ENCODE peak calls at places on chromosomes 4 and X, in ten cellular contexts. One of them, this sample, is unnamed.

GRCh38 chrX:46792826-46793195 is 33.9 kb upstream of the SLC9A7 start:
- DNase-seq in K562: no peak
- DNase-seq in psoas muscle: no peak
- DNase-seq in endothelial cell of umbilical vein: no peak
- DNase-seq in epithelial cell of proximal tubule: no peak
- DNase-seq in astrocyte of the spinal cord: no peak
- DNase-seq in HCT116: no peak
- DNase-seq in RWPE2: no peak
- DNase-seq in heart right ventricle: no peak
- DNase-seq in GM12865: no peak
- DNase-seq in this sample: no peak

GRCh38 chr4:126405369-126405982 is 1090.7 kb downstream of the FAT4 start:
- DNase-seq in endothelial cell of umbilical vein: peak; percentile 26
- DNase-seq in heart right ventricle: no peak
- DNase-seq in HCT116: no peak
- DNase-seq in RWPE2: no peak
- DNase-seq in astrocyte of the spinal cord: peak; percentile 16
- DNase-seq in psoas muscle: no peak
- DNase-seq in GM12865: peak; percentile 29
- DNase-seq in epithelial cell of proximal tubule: no peak
- DNase-seq in K562: no peak
- DNase-seq in this sample: peak; percentile 64

GRCh38 chr4:19309365-19309764 is 942.3 kb upstream of the SLIT2 start:
- DNase-seq in RWPE2: no peak
- DNase-seq in K562: no peak
- DNase-seq in endothelial cell of umbilical vein: peak; percentile 55
- DNase-seq in epithelial cell of proximal tubule: peak; percentile 12
- DNase-seq in psoas muscle: no peak
- DNase-seq in heart right ventricle: no peak
- DNase-seq in GM12865: no peak
- DNase-seq in HCT116: no peak
- DNase-seq in astrocyte of the spinal cord: peak; percentile 74
- DNase-seq in this sample: peak; percentile 82

GRCh38 chr4:39243462-39243861 is 61.1 kb downstream of the WDR19 start:
- DNase-seq in HCT116: no peak
- DNase-seq in astrocyte of the spinal cord: no peak
- DNase-seq in heart right ventricle: no peak
- DNase-seq in RWPE2: no peak
- DNase-seq in K562: no peak
- DNase-seq in epithelial cell of proximal tubule: no peak
- DNase-seq in endothelial cell of umbilical vein: no peak
- DNase-seq in psoas muscle: no peak
- DNase-seq in GM12865: no peak
- DNase-seq in this sample: no peak

GRCh38 chr4:40059362-40059761 is 2.7 kb downstream of the N4BP2 start:
- DNase-seq in RWPE2: no peak
- DNase-seq in astrocyte of the spinal cord: no peak
- DNase-seq in psoas muscle: no peak
- DNase-seq in heart right ventricle: no peak
- DNase-seq in K562: no peak
- DNase-seq in endothelial cell of umbilical vein: no peak
- DNase-seq in GM12865: no peak
- DNase-seq in epithelial cell of proximal tubule: no peak
- DNase-seq in HCT116: no peak
- DNase-seq in this sample: no peak

GRCh38 chrX:24426340-24426913 is 38.7 kb upstream of the PDK3 start:
- DNase-seq in K562: peak; percentile 10
- DNase-seq in endothelial cell of umbilical vein: peak; percentile 3
- DNase-seq in epithelial cell of proximal tubule: no peak
- DNase-seq in astrocyte of the spinal cord: peak; percentile 5
- DNase-seq in psoas muscle: no peak
- DNase-seq in heart right ventricle: no peak
- DNase-seq in GM12865: peak; percentile 5
- DNase-seq in RWPE2: peak; percentile 20
- DNase-seq in HCT116: no peak
- DNase-seq in this sample: peak; percentile 18

GRCh38 chr4:145909773-145910172 is 28.9 kb downstream of the ZNF827 start:
- DNase-seq in HCT116: no peak
- DNase-seq in GM12865: no peak
- DNase-seq in psoas muscle: no peak
- DNase-seq in epithelial cell of proximal tubule: no peak
- DNase-seq in endothelial cell of umbilical vein: no peak
- DNase-seq in K562: no peak
- DNase-seq in RWPE2: no peak
- DNase-seq in astrocyte of the spinal cord: no peak
- DNase-seq in heart right ventricle: no peak
- DNase-seq in this sample: no peak

GRCh38 chr4:107619731-107620130 is 100.3 kb downstream of the PAPSS1 start:
- DNase-seq in HCT116: no peak
- DNase-seq in heart right ventricle: no peak
- DNase-seq in psoas muscle: no peak
- DNase-seq in GM12865: no peak
- DNase-seq in astrocyte of the spinal cord: no peak
- DNase-seq in RWPE2: no peak
- DNase-seq in epithelial cell of proximal tubule: no peak
- DNase-seq in K562: no peak
- DNase-seq in endothelial cell of umbilical vein: no peak
- DNase-seq in this sample: no peak

GRCh38 chr4:178090640-178091411 is 648.6 kb upstream of the AGA start:
- DNase-seq in RWPE2: no peak
- DNase-seq in endothelial cell of umbilical vein: no peak
- DNase-seq in astrocyte of the spinal cord: no peak
- DNase-seq in HCT116: no peak
- DNase-seq in psoas muscle: no peak
- DNase-seq in epithelial cell of proximal tubule: no peak
- DNase-seq in heart right ventricle: no peak
- DNase-seq in K562: no peak
- DNase-seq in GM12865: peak; percentile 1
- DNase-seq in this sample: no peak
- H3K4me3 ChIP-seq in RWPE2: no peak overlapping the region
- H3K4me3 ChIP-seq in endothelial cell of umbilical vein: no peak overlapping the region
- H3K4me3 ChIP-seq in astrocyte of the spinal cord: no peak overlapping the region
- H3K4me3 ChIP-seq in HCT116: no peak overlapping the region
- H3K4me3 ChIP-seq in psoas muscle: no peak overlapping the region
- H3K4me3 ChIP-seq in epithelial cell of proximal tubule: no peak overlapping the region
- H3K4me3 ChIP-seq in heart right ventricle: no peak overlapping the region
- H3K4me3 ChIP-seq in K562: no peak overlapping the region
- H3K4me3 ChIP-seq in GM12865: no peak overlapping the region
- H3K4me3 ChIP-seq in this sample: no peak overlapping the region

GRCh38 chr4:65126200-65126599 is 544.1 kb downstream of the EPHA5 start:
- DNase-seq in astrocyte of the spinal cord: no peak
- DNase-seq in RWPE2: no peak
- DNase-seq in GM12865: peak; percentile 2
- DNase-seq in heart right ventricle: no peak
- DNase-seq in epithelial cell of proximal tubule: no peak
- DNase-seq in psoas muscle: no peak
- DNase-seq in HCT116: no peak
- DNase-seq in endothelial cell of umbilical vein: no peak
- DNase-seq in K562: no peak
- DNase-seq in this sample: no peak

GRCh38 chr4:65120287-65120686 is 550.0 kb downstream of the EPHA5 start:
- DNase-seq in astrocyte of the spinal cord: no peak
- DNase-seq in psoas muscle: no peak
- DNase-seq in heart right ventricle: no peak
- DNase-seq in epithelial cell of proximal tubule: no peak
- DNase-seq in GM12865: no peak
- DNase-seq in RWPE2: no peak
- DNase-seq in K562: no peak
- DNase-seq in HCT116: no peak
- DNase-seq in endothelial cell of umbilical vein: no peak
- DNase-seq in this sample: no peak
- TF ChIP-seq CTCF in astrocyte of the spinal cord: no peak
- TF ChIP-seq CTCF in psoas muscle: no peak
- TF ChIP-seq CTCF in heart right ventricle: no peak
- TF ChIP-seq CTCF in epithelial cell of proximal tubule: no peak
- TF ChIP-seq CTCF in GM12865: no peak
- TF ChIP-seq CTCF in RWPE2: no peak
- TF ChIP-seq CTCF in K562: no peak
- TF ChIP-seq CTCF in HCT116: no peak
- TF ChIP-seq CTCF in endothelial cell of umbilical vein: no peak
- TF ChIP-seq CTCF in this sample: no peak

GRCh38 chrX:49308604-49309269 is 5.3 kb downstream of the GAGE10 start:
- DNase-seq in astrocyte of the spinal cord: peak; percentile 8
- DNase-seq in RWPE2: no peak
- DNase-seq in K562: no peak
- DNase-seq in GM12865: no peak
- DNase-seq in epithelial cell of proximal tubule: no peak
- DNase-seq in psoas muscle: no peak
- DNase-seq in endothelial cell of umbilical vein: peak; percentile 2
- DNase-seq in heart right ventricle: no peak
- DNase-seq in HCT116: no peak
- DNase-seq in this sample: peak; percentile 48
- H3K4me3 ChIP-seq in astrocyte of the spinal cord: no peak overlapping the region
- H3K4me3 ChIP-seq in RWPE2: no peak overlapping the region
- H3K4me3 ChIP-seq in K562: peak overlapping the region; percentile 13
- H3K4me3 ChIP-seq in GM12865: no peak overlapping the region
- H3K4me3 ChIP-seq in epithelial cell of proximal tubule: no peak overlapping the region
- H3K4me3 ChIP-seq in psoas muscle: peak overlapping the region; percentile 64
- H3K4me3 ChIP-seq in endothelial cell of umbilical vein: no peak overlapping the region
- H3K4me3 ChIP-seq in heart right ventricle: peak overlapping the region; percentile 49
- H3K4me3 ChIP-seq in HCT116: no peak overlapping the region
- H3K4me3 ChIP-seq in this sample: peak overlapping the region; percentile 44

DNA sequence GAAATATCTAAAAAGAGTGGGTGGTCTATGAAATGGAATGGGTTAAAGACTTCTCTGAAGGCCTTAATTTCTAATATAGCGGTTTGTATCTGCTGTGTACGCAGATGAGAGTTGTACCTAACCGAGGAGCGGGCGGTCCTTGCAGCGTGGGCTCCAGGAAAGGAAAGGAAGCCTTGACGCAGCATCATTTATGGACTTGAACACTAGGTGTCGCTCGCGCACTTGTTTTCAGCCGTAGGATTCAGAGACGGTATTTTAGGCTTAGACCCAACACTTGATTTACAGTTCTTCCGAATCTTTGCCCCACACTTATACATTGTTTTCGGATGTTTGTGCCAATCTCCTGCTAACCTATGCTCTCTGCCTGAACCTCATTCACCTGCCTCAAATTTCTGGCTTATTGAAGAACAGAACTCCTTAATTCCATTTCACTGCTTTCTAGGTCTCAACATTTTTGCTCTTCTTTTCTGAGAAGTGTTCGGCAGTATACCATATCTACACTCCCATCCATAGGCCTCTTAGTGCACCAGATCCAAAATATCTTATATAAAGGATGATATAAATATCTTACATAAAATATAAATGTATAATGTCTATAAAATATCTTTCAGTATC is 48.9 kb upstream of the AADAT start:
- DNase-seq in astrocyte of the spinal cord: peak; percentile 72
- DNase-seq in heart right ventricle: peak; percentile 50
- DNase-seq in K562: peak; percentile 67
- DNase-seq in RWPE2: no peak
- DNase-seq in HCT116: peak; percentile 71
- DNase-seq in psoas muscle: peak; percentile 56
- DNase-seq in GM12865: peak; percentile 85
- DNase-seq in endothelial cell of umbilical vein: peak; percentile 68
- DNase-seq in epithelial cell of proximal tubule: peak; percentile 16
- DNase-seq in this sample: peak; percentile 84
- TF ChIP-seq CTCF in astrocyte of the spinal cord: peak; percentile 80
- TF ChIP-seq CTCF in heart right ventricle: peak; percentile 82
- TF ChIP-seq CTCF in K562: peak; percentile 74
- TF ChIP-seq CTCF in RWPE2: peak; percentile 83
- TF ChIP-seq CTCF in HCT116: peak; percentile 81
- TF ChIP-seq CTCF in psoas muscle: peak; percentile 80
- TF ChIP-seq CTCF in GM12865: peak; percentile 79
- TF ChIP-seq CTCF in endothelial cell of umbilical vein: peak; percentile 77
- TF ChIP-seq CTCF in epithelial cell of proximal tubule: peak; percentile 83
- TF ChIP-seq CTCF in this sample: peak; percentile 77

DNA sequence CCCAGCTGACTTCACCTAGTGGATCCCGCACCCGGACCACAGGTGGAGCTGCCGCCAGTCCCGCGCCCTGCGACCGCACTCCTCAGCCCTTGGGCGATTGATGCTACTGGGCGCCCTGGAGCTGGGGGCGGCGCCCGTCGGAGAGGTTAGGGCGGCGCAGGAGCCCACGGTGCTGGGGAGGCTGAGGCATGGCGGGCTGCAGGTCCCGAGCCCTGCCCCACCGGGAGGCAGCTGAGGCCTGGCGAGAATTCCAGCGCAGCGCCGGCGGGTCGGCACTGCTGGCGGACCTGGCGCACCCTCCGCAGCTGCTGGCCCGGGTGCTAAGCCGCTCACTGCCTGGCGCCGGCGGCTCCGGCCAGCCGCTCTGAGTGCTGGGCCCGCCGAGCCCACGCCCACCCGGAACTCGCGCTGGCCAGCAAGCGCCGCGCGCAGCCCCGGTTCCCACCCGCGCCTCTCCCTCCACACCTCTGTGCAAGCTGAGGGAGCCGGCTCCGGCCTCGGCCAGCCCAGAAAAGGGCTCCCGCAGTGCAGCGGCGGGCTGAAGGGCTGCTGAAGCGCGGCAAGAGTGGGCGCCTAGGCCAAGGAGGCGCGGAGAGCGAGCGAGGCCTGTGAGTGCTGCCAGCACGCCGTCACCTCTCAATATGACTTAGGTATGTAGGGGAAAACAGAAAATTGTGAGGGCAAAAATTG is 1256.6 kb downstream of the STIM2 start:
- DNase-seq in endothelial cell of umbilical vein: no peak
- DNase-seq in psoas muscle: no peak
- DNase-seq in GM12865: no peak
- DNase-seq in astrocyte of the spinal cord: no peak
- DNase-seq in RWPE2: no peak
- DNase-seq in epithelial cell of proximal tubule: no peak
- DNase-seq in heart right ventricle: peak; percentile 9
- DNase-seq in K562: no peak
- DNase-seq in HCT116: no peak
- DNase-seq in this sample: no peak
- H3K4me3 ChIP-seq in endothelial cell of umbilical vein: no peak overlapping the region
- H3K4me3 ChIP-seq in psoas muscle: no peak overlapping the region
- H3K4me3 ChIP-seq in GM12865: no peak overlapping the region
- H3K4me3 ChIP-seq in astrocyte of the spinal cord: no peak overlapping the region
- H3K4me3 ChIP-seq in RWPE2: no peak overlapping the region
- H3K4me3 ChIP-seq in epithelial cell of proximal tubule: no peak overlapping the region
- H3K4me3 ChIP-seq in heart right ventricle: no peak overlapping the region
- H3K4me3 ChIP-seq in K562: no peak overlapping the region
- H3K4me3 ChIP-seq in HCT116: no peak overlapping the region
- H3K4me3 ChIP-seq in this sample: no peak overlapping the region

This sample was measured in cardiac fibroblast.